ENCODE peak calls at places on chromosomes 1 and 21, in four cellular contexts. E is GM06990, W is retinal pigment epithelial cell, I is bronchial epithelial cell. X is an unnamed sample.
A peak's percentile ranks its signal among the peaks of the same experiment; 100 is the strongest.

GRCh38 chr1:96464991-96465875 is 256.4 kb upstream of the PTBP2 start:
- DNase-seq in E (no peak), W (no peak), I (no peak), X (no peak)

GRCh38 chr1:100036718-100037664 is 67.2 kb downstream of the SLC35A3 start:
- DNase-seq in E (no peak), W (no peak), I (peak; percentile 79), X (no peak)

GRCh38 chr21:39788383-39788782 is 43.4 kb downstream of the IGSF5 start:
- DNase-seq in E (no peak), W (peak; percentile 95), I (peak; percentile 54), X (peak; percentile 93)

GRCh38 chr1:19488136-19488535 is 2.8 kb upstream of the CAPZB start:
- DNase-seq in E (no peak), W (no peak), I (no peak), X (no peak)

GRCh38 chr1:160411963-160412362 is 11.6 kb downstream of the VANGL2 start:
- DNase-seq in E (no peak), W (no peak), I (no peak), X (no peak)

GRCh38 chr1:231326248-231326647 is 11.4 kb downstream of the EXOC8 start:
- DNase-seq in E (no peak), W (no peak), I (no peak), X (no peak)

GRCh38 chr21:14742119-14742518 is 196.0 kb upstream of the SAMSN1 start:
- DNase-seq in E (no peak), W (peak; percentile 51), I (no peak), X (no peak)

GRCh38 chr1:219398815-219399396 is 214.0 kb downstream of the ZC3H11B start:
- DNase-seq in E (no peak), W (no peak), I (no peak), X (no peak)

GRCh38 chr21:14850394-14850793 is 214.4 kb downstream of the NRIP1 start:
- DNase-seq in E (no peak), W (no peak), I (no peak), X (no peak)

GRCh38 chr21:42644223-42645208 is 8.9 kb upstream of the PDE9A start:
- DNase-seq in E (no peak), W (no peak), I (no peak), X (no peak)

GRCh38 chr1:96973605-96974004 is 252.0 kb downstream of the PTBP2 start:
- DNase-seq in E (no peak), W (no peak), I (peak; percentile 40), X (no peak)

GRCh38 chr1:206809504-206810084 is 37.3 kb upstream of the IL10 start:
- DNase-seq in E (no peak), W (no peak), I (peak; percentile 68), X (no peak)

GRCh38 chr1:202710070-202711025 is at the start of gene SYT2:
- DNase-seq in E (peak; percentile 14), W (no peak), I (no peak), X (no peak)

GRCh38 chr1:63662056-63662836 is 69.0 kb downstream of the PGM1 start:
- DNase-seq in E (no peak), W (no peak), I (peak; percentile 90), X (no peak)

GRCh38 chr1:207097871-207098324 is 6.1 kb upstream of the C4BPA start:
- DNase-seq in E (peak; percentile 31), W (no peak), I (peak; percentile 28), X (no peak)

GRCh38 chr1:36905941-36906340 is 128.4 kb downstream of the GRIK3 start:
- DNase-seq in E (no peak), W (no peak), I (no peak), X (no peak)

GRCh38 chr1:61538228-61538627 is 186.7 kb downstream of the TM2D1 start:
- DNase-seq in E (no peak), W (no peak), I (no peak), X (no peak)

GRCh38 chr1:238648756-238649155 is 737.6 kb upstream of the CHRM3 start:
- DNase-seq in E (no peak), W (no peak), I (no peak), X (no peak)

GRCh38 chr1:162541619-162542141 is 19.8 kb upstream of the UAP1 start:
- DNase-seq in E (no peak), W (peak; percentile 78), I (peak; percentile 98), X (peak; percentile 65)

GRCh38 chr1:102174259-102174863 is 177.6 kb upstream of the OLFM3 start:
- DNase-seq in E (no peak), W (no peak), I (no peak), X (no peak)

GRCh38 chr1:20063861-20064292 is 6.1 kb upstream of the PLA2G5 start:
- DNase-seq in E (no peak), W (no peak), I (peak; percentile 85), X (peak; percentile 29)

GRCh38 chr1:220928320-220928719 is 49.1 kb downstream of the HLX start:
- DNase-seq in E (no peak), W (no peak), I (no peak), X (no peak)

GRCh38 chr1:206029484-206029883 is 5.8 kb upstream of the CTSE start:
- DNase-seq in E (no peak), W (no peak), I (peak; percentile 76), X (no peak)

GRCh38 chr1:183214021-183214970 is 28.2 kb downstream of the LAMC2 start:
- DNase-seq in E (no peak), W (no peak), I (no peak), X (no peak)

GRCh38 chr21:38591138-38591537 is 92.9 kb upstream of the ERG start:
- DNase-seq in E (no peak), W (no peak), I (no peak), X (no peak)

GRCh38 chr1:111535256-111536191 is 32.1 kb upstream of the ADORA3 start:
- DNase-seq in E (no peak), W (peak; percentile 28), I (no peak), X (no peak)

GRCh38 chr1:33347650-33347992 is 26.7 kb upstream of the A3GALT2 start:
- DNase-seq in E (no peak), W (no peak), I (peak; percentile 35), X (no peak)

GRCh38 chr1:78540056-78540455 is 49.3 kb downstream of the PTGFR start:
- DNase-seq in E (no peak), W (no peak), I (peak; percentile 10), X (no peak)

GRCh38 chr1:100229681-100230443 is 19.8 kb downstream of the DBT start:
- DNase-seq in E (no peak), W (no peak), I (peak; percentile 58), X (no peak)

GRCh38 chr1:87329051-87329755 is 523 bp downstream of the LMO4 start:
- DNase-seq in E (peak; percentile 64), W (no peak), I (no peak), X (no peak)

GRCh38 chr1:198173832-198174231 is 17.0 kb downstream of the NEK7 start:
- DNase-seq in E (no peak), W (no peak), I (no peak), X (no peak)

GRCh38 chr1:205645494-205645893 is 13.7 kb upstream of the ELK4 start:
- DNase-seq in E (no peak), W (no peak), I (no peak), X (no peak)

GRCh38 chr1:53075206-53075605 is 13.2 kb downstream of the PODN start:
- DNase-seq in E (no peak), W (no peak), I (no peak), X (no peak)

GRCh38 chr1:241871031-241871430 is 23.0 kb downstream of the EXO1 start:
- DNase-seq in E (no peak), W (no peak), I (no peak), X (no peak)

DNA sequence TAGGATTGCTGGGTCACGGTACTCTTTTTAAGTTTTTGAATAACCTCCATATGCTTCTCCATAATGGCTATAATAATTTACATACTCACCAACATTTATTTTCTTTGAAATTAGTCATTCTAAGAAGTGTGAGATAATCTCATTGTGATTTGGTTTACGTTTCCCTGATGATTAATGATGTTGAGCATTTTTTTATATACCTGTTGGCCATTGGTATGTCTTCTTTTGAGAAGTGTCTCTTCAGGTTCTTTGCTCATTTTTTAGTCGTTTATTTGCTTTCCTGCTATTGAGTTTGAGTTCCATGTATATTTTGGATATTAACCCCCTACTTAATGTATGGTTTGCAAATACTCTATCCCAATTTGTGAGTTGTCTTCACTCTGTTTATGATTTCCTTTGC is 9.3 kb downstream of the RNF187 start:
- DNase-seq in E (no peak), W (no peak), I (peak; percentile 64), X (no peak)
- TF ChIP-seq CTCF in E (no peak), W (no peak), I (no peak), X (no peak)

DNA sequence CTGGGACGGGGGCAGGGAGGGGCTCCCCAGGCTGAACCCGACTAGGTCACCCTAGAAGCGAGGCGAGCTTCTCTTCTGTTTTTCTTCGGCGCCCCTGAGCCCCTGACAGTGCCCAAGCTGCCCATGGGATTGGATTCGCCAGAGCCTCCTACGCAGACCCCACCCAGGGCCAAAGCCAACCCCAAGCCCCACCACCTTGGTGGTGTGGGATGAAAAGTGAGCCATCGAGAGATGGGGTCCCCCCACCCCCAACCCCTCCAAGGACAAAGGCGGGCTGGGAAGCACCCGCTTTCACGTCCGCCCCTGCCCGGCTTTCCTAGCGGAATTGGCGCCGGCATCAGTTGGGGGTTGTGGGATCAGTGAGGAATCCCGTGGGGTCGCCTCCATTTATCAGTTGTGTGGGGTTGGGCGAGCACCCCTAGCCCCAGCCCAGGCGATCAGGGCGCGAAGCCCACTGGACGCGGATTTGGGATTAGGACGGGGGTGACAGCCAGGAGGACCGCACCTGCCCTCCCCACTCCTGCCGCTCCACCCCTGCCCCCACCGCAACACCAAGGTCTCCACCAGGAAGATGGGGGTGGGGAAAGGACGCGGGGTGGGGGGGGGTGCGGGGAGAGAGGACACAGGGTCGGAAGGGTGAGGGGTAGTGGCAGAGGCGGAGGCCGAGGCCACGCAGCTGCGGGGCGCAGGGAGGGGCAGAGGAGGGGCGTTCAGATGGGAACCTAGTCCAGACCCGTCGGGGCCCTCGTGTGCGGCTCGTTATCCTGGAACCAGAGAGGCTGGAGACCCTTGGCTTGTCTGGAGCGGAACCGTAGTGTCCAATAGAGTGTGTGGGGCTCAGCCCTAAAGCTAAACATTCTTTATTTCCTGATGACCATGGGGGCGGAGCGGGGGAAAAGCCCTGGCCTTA is 4.4 kb downstream of the TSPEAR start:
- DNase-seq in E (no peak), W (no peak), I (no peak), X (no peak)
- H3K4me3 ChIP-seq in E (no peak overlapping the region), W (no peak overlapping the region), I (no peak overlapping the region), X (no peak overlapping the region)

GRCh38 chr21:26736449-26736848 is 108.8 kb downstream of the ADAMTS1 start:
- DNase-seq in E (no peak), W (no peak), I (no peak), X (no peak)

DNA sequence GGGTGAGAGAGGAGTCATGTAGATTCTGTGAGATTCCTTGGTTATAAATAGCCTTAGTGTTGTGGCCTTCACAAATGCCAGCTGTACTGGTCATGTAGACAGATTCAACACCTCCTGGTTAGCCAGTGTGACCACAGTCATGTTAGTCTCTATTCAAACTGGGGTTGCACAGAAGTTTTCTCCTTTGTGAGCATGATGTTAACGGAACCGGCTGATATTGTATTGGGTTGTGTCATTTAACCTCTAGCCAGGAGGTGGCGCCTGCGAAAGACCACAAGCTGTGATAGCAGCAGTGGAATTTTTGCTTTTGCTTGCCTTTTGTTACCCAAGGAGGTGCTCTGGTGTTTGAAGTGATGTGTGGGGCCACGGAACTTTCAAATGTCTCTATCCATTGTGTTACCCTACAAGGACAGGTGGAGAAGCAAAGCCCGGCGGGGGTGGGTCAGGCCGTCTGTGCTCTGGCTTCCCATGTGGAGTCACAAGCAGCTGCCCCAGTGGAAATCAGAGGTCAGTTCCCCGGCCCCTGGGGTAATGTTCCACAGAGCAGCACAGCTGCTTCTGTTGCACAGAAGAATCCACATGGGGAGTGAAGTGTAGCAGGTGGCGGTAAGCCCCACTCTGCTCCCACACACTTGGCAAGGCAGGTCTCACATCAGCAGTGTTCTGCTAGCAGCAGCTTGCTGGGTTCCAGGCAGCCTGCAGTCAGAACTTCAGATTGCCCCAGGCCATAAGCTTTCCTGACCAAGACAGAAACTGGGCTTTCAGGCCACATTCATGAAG is 112.6 kb downstream of the ADAMTS1 start:
- DNase-seq in E (no peak), W (no peak), I (peak; percentile 38), X (peak; percentile 18)
- TF ChIP-seq CTCF in E (peak; percentile 35), W (peak; percentile 76), I (peak; percentile 81), X (peak; percentile 80)

GRCh38 chr1:55071477-55071876 is 32.1 kb downstream of the PCSK9 start:
- DNase-seq in E (no peak), W (no peak), I (peak; percentile 47), X (no peak)
- H3K4me3 ChIP-seq in E (no peak overlapping the region), W (no peak overlapping the region), I (no peak overlapping the region), X (no peak overlapping the region)

X was measured in kidney epithelial cell.